ENCODE peak calls at places on chromosomes 4 and X, in eight cellular contexts. L is tibial nerve, Y is anterior cingulate cortex, N is Calu3, G is IMR-90, H is T-cell, B is GM06990, S is NCI-H774. X is an unnamed sample.

GRCh38 chr4:15012017-15012788 is 9.9 kb downstream of the CPEB2 start:
- DNase-seq in L (no peak), Y (no peak), N (no peak), G (no peak), H (no peak), B (no peak), S (no peak), X (no peak)

GRCh38 chrX:130645955-130646583 is 244.3 kb downstream of the RBMX2 start:
- DNase-seq in L (no peak), Y (no peak), N (no peak), G (no peak), H (no peak), B (no peak), S (no peak), X (no peak)

GRCh38 chrX:50609796-50610195 is 139.2 kb upstream of the DGKK start:
- DNase-seq in L (no peak), Y (no peak), N (no peak), G (peak), H (no peak), B (no peak), S (no peak), X (no peak)

GRCh38 chr4:54215379-54216072 is 13.6 kb upstream of the PDGFRA start:
- DNase-seq in L (no peak), Y (no peak), N (no peak), G (no peak), H (no peak), B (no peak), S (no peak), X (no peak)

GRCh38 chr4:123997736-123998449 is 601.3 kb downstream of the SPRY1 start:
- DNase-seq in L (no peak), Y (no peak), N (no peak), G (no peak), H (no peak), B (no peak), S (no peak), X (no peak)

GRCh38 chrX:68072016-68072415 is 361.3 kb downstream of the OPHN1 start:
- DNase-seq in L (no peak), Y (no peak), N (no peak), G (peak), H (no peak), B (no peak), S (no peak), X (no peak)

GRCh38 chr4:119683518-119683917 is 54.9 kb upstream of the PDE5A start:
- DNase-seq in L (no peak), Y (no peak), N (no peak), G (peak), H (no peak), B (no peak), S (no peak), X (no peak)

GRCh38 chr4:57607616-57608150 is 497.5 kb upstream of the IGFBP7 start:
- DNase-seq in L (no peak), Y (no peak), N (no peak), G (no peak), H (no peak), B (no peak), S (no peak), X (no peak)

GRCh38 chr4:81164623-81165416 is 50.2 kb downstream of the PRKG2 start:
- DNase-seq in L (no peak), Y (no peak), N (peak), G (peak), H (no peak), B (no peak), S (no peak), X (peak)

GRCh38 chr4:128354205-128354821 is 66.7 kb upstream of the PGRMC2 start:
- DNase-seq in L (peak), Y (no peak), N (peak), G (peak), H (no peak), B (no peak), S (no peak), X (peak)

GRCh38 chr4:184165291-184165690 is 52.4 kb downstream of the ENPP6 start:
- DNase-seq in L (no peak), Y (no peak), N (no peak), G (peak), H (no peak), B (no peak), S (no peak), X (peak)

GRCh38 chr4:149835280-149835679 is 19.6 kb upstream of the IQCM start:
- DNase-seq in L (no peak), Y (no peak), N (no peak), G (no peak), H (no peak), B (no peak), S (no peak), X (no peak)

GRCh38 chrX:47723083-47723482 is 64.1 kb upstream of the UXT start:
- DNase-seq in L (no peak), Y (no peak), N (no peak), G (no peak), H (no peak), B (no peak), S (no peak), X (no peak)

GRCh38 chrX:134868766-134869495 is 121.9 kb upstream of the SMIM10 start:
- DNase-seq in L (no peak), Y (no peak), N (no peak), G (peak), H (no peak), B (no peak), S (no peak), X (peak)

GRCh38 chr4:75655562-75655961 is 17.6 kb downstream of the G3BP2 start:
- DNase-seq in L (no peak), Y (no peak), N (no peak), G (no peak), H (no peak), B (peak), S (no peak), X (no peak)

GRCh38 chr4:122775987-122776836 is 43.7 kb downstream of the BBS12 start:
- DNase-seq in L (no peak), Y (no peak), N (no peak), G (no peak), H (no peak), B (no peak), S (no peak), X (no peak)

GRCh38 chr4:57182132-57182874 is 72.1 kb upstream of the IGFBP7 start:
- DNase-seq in L (peak), Y (peak), N (no peak), G (no peak), H (no peak), B (no peak), S (peak), X (no peak)

GRCh38 chr4:4506961-4507360 is 34.9 kb downstream of the STX18 start:
- DNase-seq in L (no peak), Y (no peak), N (no peak), G (no peak), H (no peak), B (no peak), S (no peak), X (no peak)